ENCODE peak calls at places on chromosomes 6 and 20, in seven cellular contexts. S, C, M, T, G, D and V are unnamed samples.

GRCh38 chr6:156698239-156699016 is 78.8 kb upstream of the ARID1B start:
- DNase-seq in M (no peak), G (no peak), C (no peak), T (no peak), D (peak), S (no peak), V (no peak)

GRCh38 chr6:137780447-137781034 is 86.5 kb upstream of the TNFAIP3 start:
- DNase-seq in T (no peak), D (no peak), M (peak), S (no peak), G (no peak), C (no peak), V (no peak)

GRCh38 chr6:122495612-122496011 is 24.0 kb upstream of the SERINC1 start:
- DNase-seq in G (no peak), D (no peak), C (no peak), T (no peak), S (no peak), M (no peak), V (no peak)

GRCh38 chr6:19554356-19555225 is 282.6 kb upstream of the ID4 start:
- DNase-seq in C (no peak), D (no peak), S (no peak), T (no peak), M (peak), G (peak), V (no peak)

GRCh38 chr6:30013296-30013922 is 47.7 kb upstream of the POLR1H start:
- DNase-seq in S (no peak), C (no peak), T (no peak), M (peak), D (peak), G (peak), V (no peak)

GRCh38 chr6:27871919-27872633 is 40.1 kb downstream of the OR2B2 start:
- DNase-seq in M (no peak), G (peak), D (peak), T (no peak), C (peak), S (peak), V (no peak)

GRCh38 chr20:58602124-58602523 is 49.0 kb upstream of the STX16 start:
- DNase-seq in M (no peak), D (no peak), T (no peak), G (no peak), S (no peak), C (no peak), V (no peak)

GRCh38 chr6:158452191-158452590 is 107.7 kb upstream of the TMEM181 start:
- DNase-seq in G (no peak), T (no peak), C (no peak), S (no peak), D (no peak), M (no peak), V (no peak)

GRCh38 chr6:138570716-138571020 is 71.4 kb upstream of the NHSL1 start:
- DNase-seq in D (no peak), C (no peak), M (no peak), S (no peak), G (no peak), T (no peak), V (no peak)

GRCh38 chr6:43142101-43142500 is 29.0 kb upstream of the SRF start:
- DNase-seq in D (no peak), C (no peak), G (no peak), S (peak), T (no peak), M (no peak), V (no peak)

GRCh38 chr6:143592335-143592734 is 80.8 kb upstream of the FUCA2 start:
- DNase-seq in G (no peak), C (no peak), S (no peak), D (no peak), M (no peak), T (peak), V (no peak)

GRCh38 chr6:161140554-161140875 is 133.3 kb downstream of the AGPAT4 start:
- DNase-seq in D (no peak), C (no peak), T (no peak), S (no peak), G (no peak), M (no peak), V (no peak)

GRCh38 chr20:12371955-12372354 is 454.3 kb downstream of the BTBD3 start:
- DNase-seq in G (no peak), S (no peak), M (no peak), D (no peak), C (no peak), T (no peak), V (no peak)

GRCh38 chr20:57910716-57911115 is 200.9 kb upstream of the PMEPA1 start:
- DNase-seq in C (no peak), G (no peak), T (no peak), S (no peak), M (no peak), D (no peak), V (no peak)

GRCh38 chr20:46312075-46312944 is 4.0 kb upstream of the CDH22 start:
- DNase-seq in T (no peak), D (no peak), C (no peak), G (no peak), M (no peak), S (no peak), V (no peak)

GRCh38 chr6:72425003-72425681 is 196.7 kb upstream of the KCNQ5 start:
- DNase-seq in S (no peak), G (no peak), M (no peak), C (peak), T (no peak), D (no peak), V (no peak)

GRCh38 chr6:91042656-91043055 is 455.8 kb upstream of the MAP3K7 start:
- DNase-seq in D (no peak), M (no peak), T (no peak), C (no peak), G (no peak), S (no peak), V (no peak)

GRCh38 chr20:7926767-7927166 is 13.5 kb downstream of the HAO1 start:
- DNase-seq in S (no peak), T (peak), D (no peak), G (no peak), M (no peak), C (peak), V (no peak)

GRCh38 chr6:53439556-53439955 is 90.8 kb upstream of the ELOVL5 start:
- DNase-seq in C (no peak), T (no peak), G (no peak), S (no peak), M (no peak), D (no peak), V (no peak)

GRCh38 chr6:53441035-53441493 is 92.3 kb upstream of the ELOVL5 start:
- DNase-seq in G (no peak), D (no peak), T (no peak), S (no peak), M (no peak), C (no peak), V (no peak)

GRCh38 chr6:53440331-53440730 is 91.6 kb upstream of the ELOVL5 start:
- DNase-seq in S (no peak), T (no peak), G (no peak), M (no peak), C (no peak), D (no peak), V (no peak)

GRCh38 chr6:53436904-53437303 is 88.2 kb upstream of the ELOVL5 start:
- DNase-seq in C (no peak), T (no peak), G (no peak), M (no peak), S (no peak), D (no peak), V (no peak)

DNA sequence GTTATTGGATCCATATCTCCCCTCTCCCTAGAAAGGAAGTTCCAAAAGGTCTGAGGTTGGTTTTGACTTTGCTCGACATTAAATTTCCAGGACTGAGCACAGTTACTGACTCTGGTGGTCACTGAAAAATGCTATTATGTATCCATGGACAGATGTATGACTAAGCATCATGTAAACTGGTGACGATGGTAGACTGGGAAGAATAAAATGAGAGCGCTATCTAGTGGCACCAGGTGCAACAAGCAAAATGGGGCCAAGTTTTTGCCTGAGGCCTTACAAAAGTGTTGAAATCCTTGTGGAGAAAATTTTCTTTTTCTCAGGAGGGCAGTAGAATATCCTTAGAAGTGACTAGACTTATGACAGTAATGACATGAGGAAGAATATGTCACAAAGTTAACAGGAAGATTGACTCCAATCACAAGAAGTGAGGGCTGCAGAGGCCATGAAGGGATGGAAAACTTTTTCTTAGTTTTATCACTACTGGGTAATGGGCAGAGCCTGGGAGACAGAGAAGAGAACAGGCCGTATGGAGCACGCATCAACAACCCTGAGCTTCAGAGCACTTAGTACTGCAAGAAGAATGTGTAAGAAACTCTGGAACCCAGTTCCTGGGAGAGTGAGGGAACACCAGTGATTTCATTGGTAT is 88.9 kb upstream of the ELOVL5 start:
- DNase-seq in D (no peak), G (no peak), C (peak), S (no peak), T (peak), M (no peak), V (no peak)
- TF ChIP-seq CTCF in D (peak), G (peak), C (peak), S (peak), T (peak), M (no peak), V (peak)

GRCh38 chr6:34583861-34584604 is 27.9 kb upstream of the SPDEF start:
- DNase-seq in T (no peak), G (no peak), M (no peak), C (no peak), D (no peak), S (no peak), V (peak)

GRCh38 chr6:34581561-34581920 is 25.4 kb upstream of the SPDEF start:
- DNase-seq in S (no peak), C (no peak), D (no peak), M (no peak), T (no peak), G (no peak), V (peak)

GRCh38 chr6:34585108-34585507 is 29.0 kb upstream of the SPDEF start:
- DNase-seq in S (no peak), C (no peak), D (no peak), T (no peak), G (no peak), M (no peak), V (peak)

GRCh38 chr6:34584694-34585093 is 28.6 kb upstream of the SPDEF start:
- DNase-seq in M (no peak), D (no peak), T (no peak), G (no peak), C (no peak), S (no peak), V (peak)

DNA sequence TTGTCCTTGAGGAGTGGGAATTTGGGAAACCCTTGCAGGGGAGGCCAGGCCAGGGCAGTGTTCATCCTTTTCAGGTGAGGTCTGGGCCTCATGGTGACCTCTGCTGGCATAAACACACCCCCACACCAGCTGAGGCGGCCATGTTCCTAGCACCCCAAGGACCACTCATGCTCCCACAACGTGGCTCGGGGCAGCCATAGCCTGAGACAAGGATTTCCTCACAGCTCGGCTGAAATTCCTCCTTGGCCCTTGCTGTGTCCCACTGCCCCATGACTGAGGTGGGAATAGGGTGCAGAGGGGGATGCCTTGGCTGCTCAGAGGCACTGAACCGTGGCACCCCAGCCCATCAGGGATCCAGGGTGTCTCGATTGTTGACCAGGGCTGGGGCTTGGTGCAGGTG is 27.3 kb upstream of the SPDEF start:
- DNase-seq in D (no peak), S (no peak), C (no peak), M (no peak), T (no peak), G (no peak), V (peak)
- TF ChIP-seq CTCF in D (no peak), S (no peak), C (peak), M (no peak), T (no peak), G (no peak), V (no peak)

GRCh38 chr20:41249781-41250281 is 67.7 kb downstream of the ZHX3 start:
- DNase-seq in C (no peak), M (peak), T (no peak), S (no peak), G (peak), D (no peak), V (no peak)
- TF ChIP-seq CTCF in C (peak), M (peak), T (no peak), S (no peak), G (peak), D (no peak), V (peak)

GRCh38 chr20:19926581-19926980 is 90.6 kb upstream of the NAA20 start:
- DNase-seq in D (no peak), S (no peak), T (no peak), G (no peak), M (no peak), C (no peak), V (no peak)

GRCh38 chr20:19929749-19930148 is 87.4 kb upstream of the NAA20 start:
- DNase-seq in C (no peak), S (no peak), M (no peak), G (no peak), T (no peak), D (no peak), V (no peak)

GRCh38 chr20:19930461-19930860 is 86.7 kb upstream of the NAA20 start:
- DNase-seq in D (no peak), S (no peak), M (no peak), T (no peak), C (no peak), G (no peak), V (no peak)

GRCh38 chr20:19932170-19932667 is 84.9 kb upstream of the NAA20 start:
- DNase-seq in T (no peak), D (no peak), G (peak), C (peak), M (no peak), S (no peak), V (no peak)

DNA sequence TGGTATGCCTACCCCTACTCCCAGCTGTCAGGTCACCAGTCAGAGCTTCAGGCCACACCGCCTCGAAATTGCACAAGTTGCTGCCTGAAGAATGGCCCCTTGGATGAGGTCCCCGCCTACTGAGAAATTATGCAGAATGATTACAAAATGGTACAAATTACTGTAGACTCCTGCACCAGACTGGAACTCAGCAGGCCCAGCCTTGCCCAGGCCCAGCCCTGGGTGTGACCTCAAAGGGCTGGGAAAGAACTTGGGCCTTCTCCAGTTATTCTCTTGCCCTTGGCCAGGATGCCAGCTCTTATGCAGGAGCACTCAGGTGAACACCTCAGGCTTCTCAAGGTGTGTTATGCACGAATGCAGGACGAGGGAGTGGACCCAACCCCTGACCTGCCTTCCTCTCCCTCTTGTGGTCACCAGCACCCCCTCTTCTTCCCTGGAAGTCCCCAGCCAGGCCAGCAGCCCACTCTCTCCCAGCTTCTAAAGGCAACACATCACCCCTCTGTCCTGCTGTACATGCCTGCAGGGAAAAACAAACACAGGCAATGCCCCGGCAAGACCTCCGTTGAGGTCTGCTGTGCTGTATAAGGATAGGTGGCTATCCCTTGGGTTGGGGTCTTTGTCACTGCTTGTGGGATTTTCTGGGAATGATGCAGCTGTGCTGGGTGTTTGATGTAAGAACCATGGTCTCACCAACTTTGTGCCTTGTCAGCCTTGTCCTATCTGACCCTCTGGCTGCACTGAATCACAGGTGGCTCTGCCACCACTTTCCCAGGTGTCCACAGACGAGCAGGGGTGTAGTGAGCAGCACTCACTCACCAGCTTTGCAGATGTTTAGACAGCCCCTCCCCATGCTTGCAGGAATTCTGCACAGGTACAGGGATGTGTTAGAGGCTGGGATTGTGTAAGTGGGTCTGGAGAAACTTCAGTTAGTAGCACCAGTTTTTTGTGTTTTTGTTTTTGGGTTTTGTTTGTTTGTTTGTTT is 88.5 kb upstream of the NAA20 start:
- DNase-seq in D (peak), G (no peak), C (no peak), M (no peak), T (no peak), S (no peak), V (no peak)
- TF ChIP-seq CTCF in D (no peak), G (no peak), C (no peak), M (no peak), T (no peak), S (no peak), V (no peak)

GRCh38 chr6:13454286-13455221 is 32.8 kb downstream of the GFOD1 start:
- DNase-seq in S (peak), G (peak), C (no peak), T (no peak), D (peak), M (no peak), V (no peak)
- TF ChIP-seq CTCF in S (peak), G (no peak), C (no peak), T (no peak), D (no peak), M (no peak), V (peak)

DNA sequence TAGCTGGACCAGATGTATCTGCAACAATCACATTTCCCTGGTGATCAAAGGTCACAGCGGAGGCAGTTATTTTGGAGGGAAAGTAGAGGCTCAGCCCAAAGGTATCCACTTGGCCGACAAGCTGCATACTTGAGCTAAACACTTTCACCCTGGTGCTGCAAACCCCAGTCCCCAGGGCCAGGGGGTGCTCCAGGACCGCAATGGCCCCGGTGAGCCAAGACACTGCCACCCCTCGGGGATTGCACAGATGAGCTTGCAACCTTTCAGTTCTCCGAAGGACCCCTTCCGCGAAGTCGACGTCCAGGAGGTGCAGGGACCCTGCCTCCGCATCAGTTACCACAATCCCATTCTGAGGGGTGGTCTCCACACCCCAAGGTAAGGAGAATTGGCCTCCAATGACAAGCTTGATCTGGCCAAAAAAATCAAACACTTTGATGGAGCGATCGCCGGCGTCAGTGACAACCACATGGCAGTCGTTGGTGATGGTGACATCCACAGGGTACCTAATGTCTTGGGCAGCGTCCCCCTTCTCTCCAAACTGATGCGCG is 823 bp downstream of the NHLRC1 start:
- DNase-seq in D (peak), S (no peak), G (no peak), T (no peak), M (peak), C (no peak), V (no peak)
- TF ChIP-seq CTCF in D (no peak), S (no peak), G (no peak), T (peak), M (no peak), C (no peak), V (no peak)

GRCh38 chr20:61924211-61924857 is 141.3 kb downstream of the TAF4 start:
- DNase-seq in M (no peak), S (no peak), D (no peak), G (no peak), C (no peak), T (no peak), V (peak)
- TF ChIP-seq CTCF in M (no peak), S (no peak), D (no peak), G (no peak), C (no peak), T (no peak), V (no peak)